ENCODE peak calls at places on chromosomes 5 and 9, in nine cellular contexts. Q is HL-60; C is gastrocnemius medialis; P is WERI-Rb-1; N is CD4-positive, alpha-beta T cell; S is PC-9; M is nephron progenitor cell; E is tibial nerve; F is astrocyte. A is an unnamed sample.

GRCh38 chr9:130805510-130806387 is 29.3 kb upstream of the ABL1 start:
- DNase-seq in M (no peak), N (no peak), E (no peak), Q (peak), S (no peak), F (no peak), C (no peak), P (no peak), A (no peak)

GRCh38 chr9:2193565-2193964 is 178.4 kb downstream of the SMARCA2 start:
- DNase-seq in S (no peak), F (no peak), N (no peak), P (no peak), E (no peak), C (no peak), Q (no peak), M (no peak), A (no peak)

GRCh38 chr9:126347093-126347492 is 20.5 kb downstream of the MVB12B start:
- DNase-seq in N (no peak), C (no peak), F (no peak), M (no peak), P (no peak), Q (no peak), E (no peak), S (no peak), A (no peak)

GRCh38 chr5:176810084-176810597 is at the start of gene UNC5A:
- DNase-seq in E (no peak), Q (no peak), S (no peak), M (peak), P (peak), C (no peak), N (peak), F (peak), A (peak)

GRCh38 chr9:128382261-128382660 is 11.1 kb downstream of the URM1 start:
- DNase-seq in C (no peak), E (no peak), F (no peak), S (no peak), M (no peak), N (no peak), Q (no peak), P (no peak), A (no peak)

GRCh38 chr9:4315582-4316215 is 15.8 kb upstream of the GLIS3 start:
- DNase-seq in E (peak), N (peak), P (peak), C (peak), F (peak), Q (peak), M (peak), S (no peak), A (peak)

GRCh38 chr5:989961-990530 is 18.6 kb upstream of the NKD2 start:
- DNase-seq in M (peak), F (no peak), P (no peak), N (no peak), S (no peak), Q (no peak), C (peak), E (no peak), A (peak)

GRCh38 chr9:37587521-37587920 is 4.9 kb downstream of the TOMM5 start:
- DNase-seq in M (no peak), Q (no peak), N (no peak), F (no peak), S (no peak), C (no peak), E (no peak), P (no peak), A (no peak)

GRCh38 chr5:88829773-88830172 is 53.2 kb downstream of the MEF2C start:
- DNase-seq in N (no peak), F (no peak), Q (no peak), S (no peak), E (no peak), M (no peak), P (no peak), C (no peak), A (no peak)

GRCh38 chr5:150000990-150001659 is 586 bp downstream of the HMGXB3 start:
- DNase-seq in E (no peak), F (peak), C (peak), N (no peak), Q (peak), M (peak), P (peak), S (no peak), A (peak)

GRCh38 chr9:122265265-122265900 is 701 bp downstream of the MRRF start:
- DNase-seq in Q (peak), S (peak), F (no peak), P (no peak), M (peak), C (no peak), N (no peak), E (no peak), A (no peak)

GRCh38 chr5:62206150-62206829 is 99.7 kb upstream of the KIF2A start:
- DNase-seq in N (no peak), Q (peak), F (no peak), M (peak), E (no peak), P (peak), C (no peak), S (no peak), A (no peak)

GRCh38 chr5:131406997-131407638 is 143.3 kb downstream of the CDC42SE2 start:
- DNase-seq in C (no peak), S (no peak), E (no peak), F (no peak), P (no peak), Q (no peak), N (no peak), M (no peak), A (no peak)

GRCh38 chr5:135208555-135209494 is 174.8 kb upstream of the PITX1 start:
- DNase-seq in P (peak), C (no peak), E (no peak), N (no peak), F (peak), M (no peak), Q (no peak), S (peak), A (no peak)
- TF ChIP-seq CTCF in P (no peak), C (no peak), E (no peak), N (no peak), F (peak), M (no peak), Q (no peak), S (no peak), A (no peak)

GRCh38 chr9:14440062-14440461 is 126.1 kb upstream of the NFIB start:
- DNase-seq in N (no peak), P (no peak), Q (no peak), C (no peak), S (no peak), F (no peak), M (no peak), E (no peak), A (no peak)

GRCh38 chr9:14445946-14446345 is 132.0 kb upstream of the NFIB start:
- DNase-seq in C (no peak), S (no peak), P (no peak), E (no peak), F (no peak), N (no peak), M (no peak), Q (no peak), A (no peak)

GRCh38 chr9:14439555-14439954 is 125.6 kb upstream of the NFIB start:
- DNase-seq in N (no peak), F (no peak), M (no peak), Q (no peak), S (no peak), P (no peak), C (no peak), E (no peak), A (no peak)

GRCh38 chr9:14438232-14438966 is 124.5 kb upstream of the NFIB start:
- DNase-seq in P (no peak), F (no peak), S (no peak), N (no peak), E (no peak), C (no peak), M (no peak), Q (no peak), A (no peak)

GRCh38 chr9:14441976-14442651 is 128.2 kb upstream of the NFIB start:
- DNase-seq in E (no peak), N (no peak), Q (no peak), S (no peak), M (peak), P (peak), F (no peak), C (no peak), A (no peak)
- TF ChIP-seq CTCF in E (no peak), N (no peak), Q (no peak), S (no peak), M (peak), P (peak), F (peak), C (no peak), A (no peak)

GRCh38 chr5:79109527-79110492 is 1.8 kb upstream of the BHMT start:
- DNase-seq in S (no peak), P (peak), C (no peak), F (no peak), E (no peak), M (peak), N (no peak), Q (peak), A (peak)
- TF ChIP-seq CTCF in S (peak), P (peak), C (peak), F (peak), E (no peak), M (peak), N (peak), Q (no peak), A (peak)

GRCh38 chr9:134175808-134176598 is 11.6 kb upstream of the RNU6ATAC start:
- DNase-seq in Q (no peak), N (no peak), P (peak), C (peak), E (no peak), M (peak), S (no peak), F (no peak), A (no peak)
- TF ChIP-seq CTCF in Q (no peak), N (no peak), P (peak), C (peak), E (peak), M (peak), S (no peak), F (no peak), A (peak)

GRCh38 chr5:161686881-161687280 is 1.4 kb downstream of the GABRA6 start:
- DNase-seq in F (no peak), C (no peak), E (no peak), N (no peak), Q (no peak), P (no peak), M (no peak), S (no peak), A (no peak)

GRCh38 chr5:161687316-161687715 is 1.8 kb downstream of the GABRA6 start:
- DNase-seq in P (no peak), N (no peak), M (no peak), S (no peak), C (no peak), Q (no peak), F (no peak), E (no peak), A (no peak)

GRCh38 chr5:161686149-161686548 is 628 bp downstream of the GABRA6 start:
- DNase-seq in Q (no peak), F (no peak), E (no peak), C (no peak), N (no peak), P (no peak), M (no peak), S (no peak), A (no peak)

DNA sequence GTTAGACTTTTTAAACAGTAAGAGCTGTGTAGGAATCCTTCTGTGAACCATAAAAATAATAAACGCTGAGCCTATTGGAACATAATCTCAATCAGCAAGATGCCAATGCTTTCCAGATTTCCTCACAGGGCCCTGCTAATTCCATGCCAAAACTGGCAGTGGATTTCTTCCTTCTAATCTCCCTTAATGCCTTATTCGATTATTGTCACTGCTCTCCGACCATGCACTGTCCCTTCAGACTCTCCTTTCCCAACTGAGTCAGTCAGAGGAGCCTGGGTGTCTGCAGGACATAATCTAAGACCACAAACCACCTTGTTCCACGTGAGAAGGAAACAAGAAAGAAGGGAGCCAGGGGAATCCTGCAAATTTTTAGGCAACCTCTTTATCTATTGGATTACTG is at the start of gene GABRA6:
- DNase-seq in N (no peak), M (no peak), S (no peak), P (no peak), C (no peak), E (no peak), Q (no peak), F (no peak), A (no peak)
- TF ChIP-seq CTCF in N (no peak), M (no peak), S (no peak), P (no peak), C (no peak), E (no peak), Q (no peak), F (no peak), A (no peak)